ENCODE peak calls at places on chromosomes 12 and 14, in nine cellular contexts. I is CD4-positive, alpha-beta memory T cell; O is endothelial cell of umbilical vein; K is breast epithelium; T is neuronal stem cell; L is gastrocnemius medialis; U is RWPE1; J is neural progenitor cell; Y is CD4-positive, alpha-beta T cell. S is an unnamed sample.

GRCh38 chr12:779745-780734 is 27.7 kb downstream of the WNK1 start:
- DNase-seq in J (no peak), T (no peak), O (peak; percentile 79), I (no peak), Y (no peak), L (no peak), U (peak; percentile 28), K (no peak), S (no peak)

GRCh38 chr12:47742253-47742825 is 16.3 kb downstream of the RAPGEF3 start:
- DNase-seq in O (peak; percentile 51), U (peak; percentile 46), J (peak; percentile 36), T (no peak), Y (peak; percentile 80), L (no peak), K (peak; percentile 68), I (peak; percentile 61), S (no peak)

GRCh38 chr14:52272375-52272774 is 4.9 kb downstream of the PTGDR start:
- DNase-seq in J (peak; percentile 64), T (peak; percentile 6), I (peak; percentile 49), O (no peak), Y (no peak), U (no peak), L (no peak), K (no peak), S (no peak)

GRCh38 chr14:105588236-105588860 is 62.0 kb downstream of the TMEM121 start:
- DNase-seq in I (no peak), U (no peak), Y (no peak), K (no peak), O (no peak), L (no peak), T (no peak), J (no peak), S (no peak)

GRCh38 chr14:90553921-90554336 is 157.1 kb downstream of the CALM1 start:
- DNase-seq in Y (no peak), O (no peak), I (no peak), U (no peak), T (no peak), J (no peak), K (no peak), L (no peak), S (no peak)

GRCh38 chr12:103852498-103852992 is 11.5 kb upstream of the NT5DC3 start:
- DNase-seq in K (no peak), O (no peak), L (no peak), U (no peak), J (no peak), I (no peak), T (no peak), Y (no peak), S (no peak)

GRCh38 chr14:98791661-98792060 is 480.3 kb downstream of the BCL11B start:
- DNase-seq in J (no peak), K (no peak), T (no peak), Y (no peak), U (no peak), O (no peak), I (no peak), L (no peak), S (no peak)

GRCh38 chr12:13288937-13289643 is 92.6 kb downstream of the EMP1 start:
- DNase-seq in K (no peak), Y (no peak), I (no peak), J (no peak), T (no peak), U (no peak), L (no peak), O (no peak), S (no peak)

GRCh38 chr14:29926701-29927595 is 699 bp downstream of the PRKD1 start:
- DNase-seq in I (no peak), U (peak; percentile 38), K (no peak), T (peak; percentile 57), O (peak; percentile 65), L (no peak), Y (no peak), J (peak; percentile 69), S (peak; percentile 66)

GRCh38 chr12:75389061-75389460 is 1.8 kb upstream of the GLIPR1L2 start:
- DNase-seq in I (no peak), T (no peak), L (no peak), K (no peak), J (no peak), Y (no peak), U (peak; percentile 13), O (peak; percentile 29), S (no peak)

GRCh38 chr12:49892732-49893317 is 10.9 kb downstream of the FAIM2 start:
- DNase-seq in T (no peak), I (no peak), O (no peak), L (no peak), U (no peak), K (no peak), J (no peak), Y (no peak), S (no peak)

GRCh38 chr12:114919479-114919878 is 235.5 kb upstream of the TBX3 start:
- DNase-seq in K (no peak), I (no peak), L (no peak), T (no peak), U (no peak), J (no peak), Y (no peak), O (no peak), S (no peak)

GRCh38 chr12:69570545-69571399 is 14.5 kb upstream of the CCT2 start:
- DNase-seq in L (no peak), O (peak; percentile 70), Y (peak; percentile 35), I (peak; percentile 60), T (peak; percentile 39), K (no peak), J (peak; percentile 82), U (peak; percentile 52), S (peak; percentile 1)

GRCh38 chr14:104639889-104640548 is 35.4 kb upstream of the TMEM179 start:
- DNase-seq in U (peak; percentile 75), T (peak; percentile 70), J (peak; percentile 89), O (peak; percentile 55), L (no peak), Y (peak; percentile 50), I (peak; percentile 24), K (no peak), S (peak; percentile 50)

GRCh38 chr12:51818567-51819300 is 29.8 kb downstream of the FIGNL2 start:
- DNase-seq in U (no peak), J (no peak), Y (no peak), K (no peak), I (no peak), L (no peak), T (no peak), O (no peak), S (no peak)

GRCh38 chr12:3752741-3753486 is at the start of gene CRACR2A:
- DNase-seq in U (peak; percentile 30), O (peak; percentile 75), T (peak; percentile 64), L (peak; percentile 14), Y (peak; percentile 82), K (no peak), I (peak; percentile 81), J (peak; percentile 94), S (no peak)

GRCh38 chr12:13602217-13602616 is 379.2 kb downstream of the GRIN2B start:
- DNase-seq in K (no peak), O (no peak), Y (no peak), J (no peak), U (no peak), L (no peak), T (no peak), I (no peak), S (no peak)

GRCh38 chr14:65237956-65238355 is 135.6 kb upstream of the MAX start:
- DNase-seq in J (no peak), Y (no peak), K (no peak), I (no peak), L (no peak), O (no peak), U (no peak), T (no peak), S (no peak)

GRCh38 chr14:65241125-65241752 is 138.9 kb upstream of the MAX start:
- DNase-seq in L (no peak), I (no peak), O (no peak), J (no peak), Y (no peak), K (no peak), T (no peak), U (no peak), S (no peak)

GRCh38 chr14:65238456-65238855 is 136.1 kb upstream of the MAX start:
- DNase-seq in J (no peak), Y (no peak), K (no peak), U (no peak), O (peak; percentile 51), T (no peak), I (no peak), L (no peak), S (no peak)

GRCh38 chr14:65239143-65239672 is 136.9 kb upstream of the MAX start:
- DNase-seq in I (no peak), J (no peak), U (no peak), K (no peak), T (no peak), Y (no peak), L (no peak), O (no peak), S (no peak)

DNA sequence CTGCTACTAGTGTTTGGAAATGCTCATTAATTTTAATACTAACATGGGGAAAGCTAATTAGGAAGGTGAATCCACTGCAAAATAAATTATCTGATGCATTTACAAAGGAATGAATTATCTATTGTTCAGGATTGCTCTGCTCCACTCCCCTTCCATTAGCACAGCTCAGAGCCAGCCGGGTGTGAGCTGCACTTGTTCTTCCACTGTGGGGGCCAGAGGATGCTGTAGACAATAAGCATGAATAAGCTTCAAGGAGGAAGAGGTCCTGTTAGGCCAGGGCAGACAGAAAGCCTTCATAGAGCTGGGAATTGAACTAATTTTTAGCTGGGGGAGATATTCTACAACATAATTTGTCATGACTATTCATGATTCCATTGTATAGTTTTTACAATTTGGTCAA is 137.6 kb upstream of the MAX start:
- DNase-seq in K (no peak), U (no peak), T (no peak), I (no peak), J (no peak), L (no peak), O (no peak), Y (no peak), S (peak; percentile 58)
- H3K27ac ChIP-seq in K (no peak overlapping the region), U (no peak overlapping the region), T (no peak overlapping the region), I (no peak overlapping the region), J (no peak overlapping the region), L (no peak overlapping the region), O (no peak overlapping the region), Y (no peak overlapping the region), S (peak overlapping the region; percentile 99)

GRCh38 chr12:89756100-89756637 is 47.5 kb upstream of the ATP2B1 start:
- DNase-seq in O (no peak), Y (no peak), L (no peak), U (no peak), J (no peak), T (no peak), K (no peak), I (no peak), S (no peak)
- H3K27ac ChIP-seq in O (peak overlapping the region; percentile 17), Y (no peak overlapping the region), L (no peak overlapping the region), U (no peak overlapping the region), J (no peak overlapping the region), T (no peak overlapping the region), K (no peak overlapping the region), I (no peak overlapping the region), S (no peak overlapping the region)

GRCh38 chr14:56422703-56423213 is 156.8 kb upstream of the TMEM260 start:
- DNase-seq in K (peak; percentile 72), O (peak; percentile 84), J (peak; percentile 56), T (peak; percentile 21), U (peak; percentile 56), I (peak; percentile 17), Y (no peak), L (peak; percentile 6), S (no peak)

GRCh38 chr14:56423591-56423991 is 156.0 kb upstream of the TMEM260 start:
- DNase-seq in K (no peak), I (no peak), Y (no peak), L (no peak), U (no peak), J (no peak), T (no peak), O (no peak), S (no peak)
- H3K27ac ChIP-seq in K (no peak overlapping the region), I (no peak overlapping the region), Y (no peak overlapping the region), L (no peak overlapping the region), U (no peak overlapping the region), J (no peak overlapping the region), T (no peak overlapping the region), O (no peak overlapping the region), S (no peak overlapping the region)

GRCh38 chr14:70100071-70100470 is 88.7 kb downstream of the SLC8A3 start:
- DNase-seq in T (no peak), J (no peak), I (no peak), O (no peak), U (no peak), K (no peak), Y (no peak), L (no peak), S (no peak)
- H3K27ac ChIP-seq in T (no peak overlapping the region), J (no peak overlapping the region), I (no peak overlapping the region), O (no peak overlapping the region), U (no peak overlapping the region), K (no peak overlapping the region), Y (no peak overlapping the region), L (no peak overlapping the region), S (no peak overlapping the region)